ENCODE peak calls at places on chromosomes 6 and 20, in seven cellular contexts. T is AG20443; K is testis; X is stimulated activated CD4-positive, alpha-beta T cell treated with anti-CD3 and anti-CD28 coated beads, Interleukin-12 subunit alpha, Interleukin-12 subunit beta, amount 100 ng/mL, for 48 hours; D is mesothelial cell of epicardium; G is activated T-helper 9 cell treated with anti-CD3 and anti-CD28 coated beads, Interleukin-2, amount 50 U/mL, for 16 hours; S is HTR-8/SVneo. Z is an unnamed sample.

GRCh38 chr6:26593278-26594127 is 3.2 kb upstream of the ABT1 start:
- DNase-seq in T (no peak), K (no peak), X (no peak), D (no peak), G (no peak), S (no peak), Z (no peak)

GRCh38 chr6:46320505-46320904 is 149.7 kb upstream of the ENPP5 start:
- DNase-seq in T (peak), K (no peak), X (no peak), D (no peak), G (no peak), S (no peak), Z (no peak)

GRCh38 chr20:22354647-22355046 is 229.7 kb downstream of the FOXA2 start:
- DNase-seq in T (no peak), K (no peak), X (no peak), D (no peak), G (no peak), S (no peak), Z (no peak)

GRCh38 chr6:170088349-170088951 is 202.4 kb downstream of the DLL1 start:
- DNase-seq in T (no peak), K (peak), X (no peak), D (peak), G (no peak), S (no peak), Z (no peak)

GRCh38 chr20:57394087-57395082 is 3.2 kb downstream of the RBM38 start:
- DNase-seq in T (no peak), K (no peak), X (no peak), D (no peak), G (no peak), S (no peak), Z (no peak)

GRCh38 chr20:59832406-59833156 is 100.9 kb downstream of the SYCP2 start:
- DNase-seq in T (no peak), K (peak), X (no peak), D (no peak), G (no peak), S (no peak), Z (no peak)

GRCh38 chr20:62598761-62599194 is 43.5 kb upstream of the SLCO4A1 start:
- DNase-seq in T (no peak), K (no peak), X (no peak), D (no peak), G (no peak), S (no peak), Z (no peak)

GRCh38 chr6:67885081-67886033 is 749.7 kb upstream of the ADGRB3 start:
- DNase-seq in T (no peak), K (no peak), X (no peak), D (no peak), G (no peak), S (no peak), Z (no peak)

GRCh38 chr6:43678341-43678740 is 9.2 kb downstream of the MRPS18A start:
- DNase-seq in T (no peak), K (no peak), X (no peak), D (no peak), G (no peak), S (no peak), Z (no peak)

GRCh38 chr20:20327756-20328155 is 40.1 kb upstream of the INSM1 start:
- DNase-seq in T (peak), K (no peak), X (no peak), D (no peak), G (no peak), S (no peak), Z (peak)

GRCh38 chr6:36662380-36662779 is 16.1 kb upstream of the CDKN1A start:
- DNase-seq in T (no peak), K (no peak), X (no peak), D (no peak), G (no peak), S (no peak), Z (no peak)

GRCh38 chr6:119858901-119859300 is 509.3 kb upstream of the MAN1A1 start:
- DNase-seq in T (peak), K (no peak), X (no peak), D (no peak), G (no peak), S (no peak), Z (peak)

GRCh38 chr20:11091496-11091895 is 417.7 kb upstream of the JAG1 start:
- DNase-seq in T (no peak), K (no peak), X (no peak), D (no peak), G (no peak), S (no peak), Z (no peak)

GRCh38 chr6:153003294-153003645 is 761 bp upstream of the MTRF1L start:
- DNase-seq in T (no peak), K (no peak), X (no peak), D (no peak), G (no peak), S (no peak), Z (no peak)

GRCh38 chr6:168099201-168100010 is 20.4 kb upstream of the FRMD1 start:
- DNase-seq in T (no peak), K (no peak), X (no peak), D (no peak), G (no peak), S (no peak), Z (no peak)

GRCh38 chr6:52227495-52227894 is 16.8 kb downstream of the IL17F start:
- DNase-seq in T (no peak), K (no peak), X (peak), D (no peak), G (peak), S (no peak), Z (no peak)

GRCh38 chr6:161444966-161445799 is 171.3 kb upstream of the AGPAT4 start:
- DNase-seq in T (no peak), K (no peak), X (no peak), D (no peak), G (no peak), S (no peak), Z (no peak)

GRCh38 chr6:116564921-116565872 is 6.1 kb upstream of the RWDD1 start:
- DNase-seq in T (peak), K (peak), X (no peak), D (no peak), G (no peak), S (no peak), Z (no peak)

GRCh38 chr6:147000545-147001488 is 203.4 kb upstream of the STXBP5 start:
- DNase-seq in T (peak), K (no peak), X (no peak), D (no peak), G (no peak), S (no peak), Z (no peak)

GRCh38 chr6:159842035-159842434 is 42.0 kb downstream of the PNLDC1 start:
- DNase-seq in T (peak), K (no peak), X (no peak), D (no peak), G (no peak), S (no peak), Z (no peak)

GRCh38 chr20:2446845-2447244 is 23.7 kb downstream of the SNRPB start:
- DNase-seq in T (no peak), K (no peak), X (no peak), D (no peak), G (no peak), S (no peak), Z (no peak)

GRCh38 chr6:85058806-85059205 is 294.4 kb upstream of the TBX18 start:
- DNase-seq in T (no peak), K (no peak), X (no peak), D (no peak), G (no peak), S (no peak), Z (no peak)

GRCh38 chr6:150298676-150299075 is 70.1 kb upstream of the IYD start:
- DNase-seq in T (no peak), K (no peak), X (no peak), D (no peak), G (no peak), S (no peak), Z (no peak)

GRCh38 chr6:142903806-142904205 is 41.2 kb downstream of the HIVEP2 start:
- DNase-seq in T (no peak), K (no peak), X (no peak), D (no peak), G (no peak), S (no peak), Z (peak)

GRCh38 chr6:94349227-94349626 is 929.9 kb upstream of the EPHA7 start:
- DNase-seq in T (no peak), K (no peak), X (no peak), D (no peak), G (no peak), S (no peak), Z (no peak)

Z was measured in foreskin keratinocyte.